ENCODE peak calls at places on chromosome 19, in ten cellular contexts. X, R, W, Q, Z, V, M, U, O and H are unnamed samples.

GRCh38 chr19:3055741-3056453 is 6.4 kb downstream of the TLE5 start:
- DNase-seq in M (peak; percentile 91), U (no peak), Z (peak; percentile 96), O (no peak), W (no peak), X (no peak), R (no peak), V (no peak), Q (no peak), H (no peak)

GRCh38 chr19:21260164-21260847 is 68.9 kb downstream of the ZNF708 start:
- DNase-seq in V (no peak), Z (no peak), M (no peak), W (no peak), X (no peak), O (no peak), Q (no peak), R (no peak), U (no peak), H (no peak)

GRCh38 chr19:11025445-11025844 is 63.8 kb upstream of the LDLR start:
- DNase-seq in W (no peak), X (no peak), U (no peak), R (no peak), M (no peak), V (no peak), Q (no peak), Z (no peak), O (no peak), H (no peak)

GRCh38 chr19:17553256-17553655 is 2.2 kb upstream of the COLGALT1 start:
- DNase-seq in O (no peak), R (no peak), Q (no peak), V (peak; percentile 43), Z (no peak), U (no peak), M (peak; percentile 60), X (peak; percentile 96), W (peak; percentile 74), H (peak; percentile 75)

GRCh38 chr19:40519352-40520322 is 52.8 kb downstream of the SPTBN4 start:
- DNase-seq in R (peak; percentile 52), O (no peak), W (peak; percentile 68), X (peak; percentile 56), M (no peak), V (peak; percentile 33), U (no peak), Z (no peak), Q (no peak), H (peak; percentile 52)

GRCh38 chr19:18894254-18895037 is 1.5 kb downstream of the CERS1 start:
- DNase-seq in U (no peak), Z (peak; percentile 35), X (no peak), Q (no peak), M (peak; percentile 59), O (no peak), R (no peak), V (no peak), W (peak; percentile 83), H (peak; percentile 49)

GRCh38 chr19:920051-920857 is 3.1 kb downstream of the KISS1R start:
- DNase-seq in Z (peak; percentile 75), R (no peak), M (peak; percentile 41), O (no peak), W (no peak), Q (peak; percentile 76), U (peak; percentile 30), X (peak; percentile 41), V (no peak), H (no peak)

GRCh38 chr19:58356236-58356970 is 3.1 kb upstream of the A1BG start:
- DNase-seq in U (peak; percentile 34), Q (peak; percentile 53), M (no peak), W (peak; percentile 43), O (no peak), Z (no peak), V (no peak), R (no peak), X (peak; percentile 53), H (no peak)

GRCh38 chr19:45404557-45405434 is at the start of gene PPP1R13L:
- DNase-seq in R (peak; percentile 87), W (peak; percentile 62), Z (peak; percentile 83), X (peak; percentile 76), V (peak; percentile 87), M (peak; percentile 81), O (peak; percentile 23), U (no peak), Q (peak; percentile 53), H (peak; percentile 75)

GRCh38 chr19:38233740-38234251 is 9.8 kb upstream of the DPF1 start:
- DNase-seq in Z (peak; percentile 90), O (peak; percentile 46), X (peak; percentile 57), M (peak; percentile 51), R (peak; percentile 83), U (peak; percentile 58), W (peak; percentile 84), Q (peak; percentile 72), V (peak; percentile 87), H (peak; percentile 79)

GRCh38 chr19:6794817-6795431 is 22.4 kb downstream of the VAV1 start:
- DNase-seq in O (no peak), X (no peak), U (no peak), M (no peak), W (no peak), Z (no peak), R (no peak), Q (no peak), V (no peak), H (no peak)

GRCh38 chr19:48878219-48879024 is 6.2 kb downstream of the PPP1R15A start:
- DNase-seq in O (no peak), Q (no peak), Z (no peak), X (peak; percentile 64), W (no peak), M (no peak), V (no peak), R (no peak), U (peak; percentile 32), H (peak; percentile 50)

GRCh38 chr19:1079566-1080111 is 12.7 kb downstream of the ARHGAP45 start:
- DNase-seq in R (no peak), W (no peak), Z (no peak), O (no peak), U (no peak), Q (peak; percentile 79), M (no peak), V (peak; percentile 14), X (no peak), H (no peak)